ENCODE peak calls at places on chromosomes 5 and 9, in ten cellular contexts. O is left ventricle myocardium inferior; W is aorta; F is colonic mucosa; D is effector memory CD4-positive, alpha-beta T cell; A is neuronal stem cell; J is mammary epithelial cell; B is CD4-positive, CD25-positive, alpha-beta regulatory T cell; R is body of pancreas; T is CD8-positive, alpha-beta T cell. Q is an unnamed sample. For H3K27me3 and H3K4me1, the result is how much of the 10 kb centered on the place peaks cover.

GRCh38 chr9:135513351-135513846 is 7.8 kb upstream of the LCN1 start:
- DNase-seq in F (no peak), O (no peak), B (no peak), D (no peak), W (no peak), R (no peak), A (no peak), J (no peak), T (no peak), Q (no peak)

GRCh38 chr5:1652873-1653707 is 129.3 kb upstream of the LPCAT1 start:
- DNase-seq in A (no peak), R (no peak), T (no peak), F (peak), O (no peak), J (peak), W (no peak), B (peak), D (no peak), Q (no peak)

GRCh38 chr9:21317956-21318923 is 13.1 kb upstream of the IFNA5 start:
- DNase-seq in T (no peak), D (no peak), J (peak), R (peak), B (peak), W (no peak), A (peak), F (peak), O (no peak), Q (no peak)

GRCh38 chr5:42840279-42840678 is 28.6 kb upstream of the SELENOP start:
- DNase-seq in A (no peak), J (peak), W (no peak), F (peak), O (peak), B (no peak), D (no peak), T (no peak), R (peak), Q (peak)

GRCh38 chr9:133701321-133701980 is 36.7 kb downstream of the SARDH start:
- DNase-seq in W (peak), T (no peak), F (no peak), R (no peak), J (no peak), B (peak), D (no peak), A (no peak), O (no peak), Q (no peak)

GRCh38 chr9:115306860-115307259 is 188.9 kb upstream of the TNC start:
- DNase-seq in T (no peak), B (no peak), R (no peak), O (no peak), F (no peak), J (peak), A (no peak), W (no peak), D (no peak), Q (no peak)

GRCh38 chr9:69645488-69645887 is 26.7 kb downstream of the APBA1 start:
- DNase-seq in B (no peak), D (no peak), F (peak), T (no peak), O (no peak), J (peak), W (no peak), A (no peak), R (peak), Q (no peak)

GRCh38 chr5:127353761-127354160 is 63.2 kb downstream of the MEGF10 start:
- DNase-seq in O (no peak), F (peak), A (no peak), R (no peak), B (no peak), D (no peak), W (no peak), J (no peak), T (no peak), Q (no peak)

GRCh38 chr9:27453860-27454553 is 70.1 kb upstream of the IFNK start:
- DNase-seq in T (no peak), J (no peak), A (no peak), R (no peak), D (no peak), B (no peak), F (no peak), W (no peak), O (no peak), Q (no peak)

GRCh38 chr5:109281136-109281690 is 128.6 kb downstream of the PJA2 start:
- DNase-seq in D (no peak), J (no peak), T (no peak), A (no peak), O (no peak), F (peak), W (no peak), R (peak), B (no peak), Q (no peak)

GRCh38 chr5:32165597-32165996 is 8.5 kb downstream of the GOLPH3 start:
- DNase-seq in T (no peak), F (no peak), A (no peak), W (no peak), B (no peak), D (no peak), O (no peak), J (no peak), R (no peak), Q (no peak)

GRCh38 chr5:168449166-168449565 is 37.1 kb upstream of the RARS1 start:
- DNase-seq in A (no peak), F (no peak), J (peak), R (no peak), W (no peak), B (no peak), T (no peak), O (no peak), D (no peak), Q (no peak)

DNA sequence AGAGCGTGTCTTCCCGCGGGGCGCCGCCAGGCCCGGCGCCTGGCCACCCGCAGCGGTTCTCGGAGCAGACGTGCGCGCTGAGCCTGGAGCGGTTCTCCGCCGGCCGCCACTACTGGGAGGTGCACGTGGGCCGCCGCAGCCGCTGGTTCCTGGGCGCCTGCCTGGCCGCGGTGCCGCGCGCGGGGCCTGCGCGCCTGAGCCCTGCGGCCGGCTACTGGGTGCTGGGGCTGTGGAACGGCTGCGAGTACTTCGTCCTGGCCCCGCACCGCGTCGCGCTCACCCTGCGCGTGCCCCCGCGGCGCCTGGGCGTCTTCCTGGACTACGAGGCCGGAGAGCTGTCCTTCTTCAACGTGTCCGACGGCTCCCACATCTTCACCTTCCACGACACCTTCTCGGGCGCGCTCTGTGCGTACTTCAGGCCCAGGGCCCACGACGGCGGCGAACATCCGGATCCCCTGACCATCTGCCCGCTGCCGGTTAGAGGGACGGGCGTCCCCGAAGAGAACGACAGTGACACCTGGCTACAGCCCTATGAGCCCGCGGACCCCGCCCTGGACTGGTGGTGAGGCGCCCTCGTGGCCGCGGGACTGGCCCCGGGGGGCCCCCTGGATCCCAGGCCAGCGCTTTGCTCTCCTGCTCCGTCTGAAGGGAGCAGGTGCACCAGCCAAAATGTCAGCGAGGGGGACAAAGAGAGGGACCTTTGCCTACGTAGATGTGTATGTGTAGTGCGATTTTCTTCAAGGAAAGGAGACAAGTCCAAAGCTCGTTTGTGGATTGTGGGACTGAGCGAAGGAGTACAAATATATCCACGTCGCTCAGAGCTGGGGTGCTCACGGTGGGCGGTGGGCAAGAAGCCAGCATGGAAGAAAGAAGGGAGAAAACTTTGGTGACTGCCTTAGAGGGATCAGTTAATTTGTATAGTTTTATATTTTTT is 19.5 kb downstream of the BTNL9 start:
- DNase-seq in F (no peak), B (no peak), D (no peak), A (no peak), W (no peak), R (no peak), T (no peak), J (no peak), O (no peak), Q (no peak)
- H3K27me3 ChIP-seq in F (under half), B (under half), D (under half), A (under half), W (under half), R (under half), T (under half), J (under half), O (half or more), Q (under half)

GRCh38 chr5:119274767-119275130 is 81.1 kb upstream of the TNFAIP8 start:
- DNase-seq in F (no peak), R (no peak), B (peak), D (no peak), W (no peak), O (no peak), T (no peak), J (peak), A (no peak), Q (no peak)
- H3K4me1 ChIP-seq in F (under half), R (half or more), B (half or more), D (half or more), W (under half), O (under half), T (half or more), J (under half), A (under half), Q (under half)

DNA sequence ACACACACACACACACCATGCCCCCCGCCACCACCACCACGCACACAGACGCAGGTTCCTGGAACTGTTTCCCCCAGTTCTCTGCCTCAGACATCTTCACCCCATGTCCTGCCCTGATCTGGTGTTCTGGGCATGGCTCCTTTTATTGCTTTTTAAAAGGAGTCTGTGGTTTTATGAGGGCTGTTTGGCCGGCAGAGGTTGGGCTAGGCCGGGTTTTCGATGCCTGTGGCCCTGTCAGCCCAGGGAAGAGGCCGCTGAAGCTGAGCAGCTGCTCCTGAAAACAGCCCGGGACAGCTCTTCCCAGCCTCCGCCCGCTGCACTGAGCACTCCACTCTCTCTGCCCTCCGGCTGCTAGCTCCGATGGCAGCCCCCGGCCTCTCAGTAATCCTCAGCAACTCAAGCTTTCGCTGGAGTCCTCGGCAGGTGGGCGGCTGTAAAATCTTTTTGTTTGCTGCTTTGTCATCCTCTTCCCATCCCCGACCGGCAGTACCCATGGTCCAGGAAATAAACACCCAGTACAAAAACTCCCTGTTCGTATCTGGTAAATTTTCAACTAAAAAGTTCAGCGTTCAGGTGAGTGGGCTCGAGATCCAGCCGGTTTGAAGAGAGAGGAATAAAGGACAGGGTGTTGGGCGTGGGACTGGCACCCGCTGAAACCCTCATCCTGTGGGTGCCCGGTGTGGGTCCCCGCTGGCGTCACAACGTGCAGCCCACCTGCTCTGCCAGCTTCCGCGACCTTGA is 103.0 kb upstream of the ERCC6L2 start:
- DNase-seq in W (no peak), R (peak), A (peak), T (no peak), B (no peak), F (peak), D (no peak), J (no peak), O (no peak), Q (peak)
- H3K27me3 ChIP-seq in W (under half), R (under half), A (under half), T (under half), B (under half), F (under half), D (under half), J (under half), O (under half), Q (under half)

GRCh38 chr9:120924698-120925534 is 1.7 kb downstream of the TRAF1 start:
- DNase-seq in D (no peak), F (no peak), T (no peak), O (no peak), B (peak), A (no peak), R (no peak), J (no peak), W (no peak), Q (no peak)
- H3K4me1 ChIP-seq in D (half or more), F (under half), T (half or more), O (under half), B (half or more), A (under half), R (under half), J (under half), W (under half), Q (under half)

DNA sequence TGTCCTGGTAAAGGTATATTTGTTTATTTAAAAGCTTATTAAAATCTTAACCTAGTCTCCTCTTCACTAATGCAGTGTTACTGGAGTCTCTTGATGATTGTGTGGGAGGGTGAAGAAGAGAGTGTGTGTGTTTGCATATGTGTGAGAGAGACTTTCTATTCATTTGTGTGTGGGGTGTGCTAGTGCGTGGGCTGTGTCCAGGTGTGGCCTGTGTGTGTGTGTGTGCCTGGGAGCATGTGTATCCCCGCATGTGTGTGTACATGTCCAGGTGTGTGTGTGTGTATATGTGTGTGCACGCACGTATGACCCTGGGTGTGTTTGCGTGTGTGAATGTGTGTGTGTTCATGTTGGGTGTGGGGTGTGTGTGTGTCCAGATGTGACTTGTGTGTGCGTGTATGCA is 10.3 kb upstream of the UNC5A start:
- DNase-seq in R (no peak), F (no peak), B (no peak), W (no peak), J (no peak), D (no peak), O (no peak), A (no peak), T (no peak), Q (no peak)
- H3K27me3 ChIP-seq in R (under half), F (under half), B (under half), W (under half), J (under half), D (under half), O (half or more), A (under half), T (under half), Q (under half)

GRCh38 chr9:95071450-95071849 is 246.1 kb downstream of the FANCC start:
- DNase-seq in B (no peak), T (no peak), R (no peak), O (no peak), D (no peak), F (no peak), A (no peak), W (peak), J (no peak), Q (no peak)

GRCh38 chr9:95065224-95065623 is 252.3 kb downstream of the FANCC start:
- DNase-seq in F (no peak), R (no peak), A (no peak), O (no peak), W (peak), B (no peak), J (peak), D (no peak), T (no peak), Q (no peak)

GRCh38 chr9:95067057-95067456 is 250.5 kb downstream of the FANCC start:
- DNase-seq in T (no peak), F (no peak), B (no peak), D (no peak), R (no peak), O (no peak), A (no peak), W (peak), J (no peak), Q (no peak)

GRCh38 chr9:95070549-95071021 is 246.9 kb downstream of the FANCC start:
- DNase-seq in D (no peak), W (peak), O (no peak), F (no peak), A (no peak), J (no peak), R (no peak), B (no peak), T (no peak), Q (no peak)

DNA sequence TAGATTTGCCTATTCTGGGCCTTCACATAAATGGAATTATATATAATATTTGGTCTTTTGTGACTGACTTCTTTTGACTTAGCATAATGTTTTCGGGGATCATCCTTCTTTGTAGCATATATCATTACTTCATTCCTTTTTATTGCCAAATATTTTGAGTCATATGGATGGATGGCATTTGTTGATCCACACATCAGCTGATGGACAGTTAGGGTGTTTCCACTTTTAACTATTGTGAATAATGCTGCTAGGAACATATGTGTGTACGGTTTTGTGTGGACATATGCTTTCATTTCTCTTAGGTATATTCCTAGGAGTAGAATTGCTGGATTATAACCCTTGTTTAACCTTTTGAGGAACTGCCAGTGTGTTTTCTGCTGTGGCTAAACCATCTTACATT is 249.6 kb downstream of the FANCC start:
- DNase-seq in D (no peak), W (no peak), B (no peak), O (no peak), T (no peak), A (no peak), R (no peak), J (no peak), F (no peak), Q (no peak)
- H3K4me1 ChIP-seq in D (under half), W (under half), B (under half), O (half or more), T (under half), A (under half), R (half or more), J (under half), F (under half), Q (under half)

GRCh38 chr5:135036405-135036804 is 2.4 kb upstream of the PITX1 start:
- DNase-seq in O (no peak), A (no peak), B (no peak), R (no peak), F (no peak), D (no peak), J (no peak), T (no peak), W (peak), Q (no peak)
- H3K27me3 ChIP-seq in O (half or more), A (half or more), B (under half), R (half or more), F (half or more), D (half or more), J (under half), T (half or more), W (under half), Q (half or more)

GRCh38 chr5:59249726-59250125 is 643.8 kb downstream of the PDE4D start:
- DNase-seq in W (no peak), D (no peak), J (no peak), A (no peak), F (no peak), O (no peak), B (no peak), R (no peak), T (no peak), Q (no peak)
- H3K4me1 ChIP-seq in W (under half), D (under half), J (under half), A (under half), F (under half), O (under half), B (under half), R (under half), T (under half), Q (under half)

Q was measured in tibial nerve.